ENCODE peak calls at places on chromosomes 2 and 18, in eight cellular contexts. O, X, H, Q, T, A, E and P are unnamed samples.

GRCh38 chr2:134491022-134491421 is 227.8 kb downstream of the TMEM163 start:
- DNase-seq in E (no peak), A (no peak), X (no peak), Q (no peak), T (no peak), O (no peak), H (no peak), P (no peak)

GRCh38 chr2:2735041-2735440 is 404.0 kb upstream of the MYT1L start:
- DNase-seq in E (no peak), T (no peak), X (no peak), A (no peak), O (no peak), Q (no peak), H (no peak), P (peak; percentile 39)

GRCh38 chr2:108614659-108615058 is 80.4 kb downstream of the LIMS1 start:
- DNase-seq in A (no peak), Q (no peak), X (no peak), E (no peak), T (no peak), O (no peak), H (no peak), P (no peak)

GRCh38 chr2:230416061-230416721 is at the start of gene SP100:
- DNase-seq in E (peak; percentile 82), A (peak; percentile 28), H (peak; percentile 83), X (peak; percentile 34), Q (peak; percentile 74), O (peak; percentile 85), T (no peak), P (peak; percentile 70)

GRCh38 chr2:226909131-226909530 is 73.3 kb downstream of the RHBDD1 start:
- DNase-seq in T (no peak), O (no peak), A (no peak), E (peak; percentile 29), X (no peak), Q (no peak), H (peak; percentile 50), P (no peak)

GRCh38 chr18:9474103-9474982 is 970 bp upstream of the RALBP1 start:
- DNase-seq in T (peak; percentile 29), E (peak; percentile 88), Q (peak; percentile 87), A (peak; percentile 72), O (peak; percentile 91), X (no peak), H (peak; percentile 73), P (no peak)

GRCh38 chr2:163341426-163341825 is 394.4 kb downstream of the FIGN start:
- DNase-seq in X (no peak), H (peak; percentile 35), T (no peak), A (no peak), E (peak; percentile 93), O (no peak), Q (peak; percentile 48), P (peak; percentile 89)

GRCh38 chr2:58466803-58467202 is 225.7 kb upstream of the FANCL start:
- DNase-seq in T (no peak), O (no peak), A (no peak), X (no peak), H (no peak), Q (no peak), E (no peak), P (no peak)

GRCh38 chr2:201223089-201224073 is 37.0 kb upstream of the CASP8 start:
- DNase-seq in E (no peak), T (no peak), X (no peak), O (no peak), H (no peak), A (no peak), Q (no peak), P (no peak)

GRCh38 chr18:23401400-23402347 is 51.4 kb upstream of the RIOK3 start:
- DNase-seq in E (peak; percentile 83), T (peak; percentile 67), Q (no peak), O (peak; percentile 51), A (no peak), X (no peak), H (peak; percentile 73), P (no peak)

GRCh38 chr2:181649436-181649979 is 7.4 kb downstream of the CERKL start:
- DNase-seq in H (no peak), A (no peak), T (no peak), Q (no peak), X (no peak), O (no peak), E (no peak), P (peak; percentile 68)

GRCh38 chr18:44904768-44905167 is 224.1 kb downstream of the SETBP1 start:
- DNase-seq in O (no peak), H (no peak), A (no peak), E (no peak), T (no peak), Q (no peak), X (no peak), P (no peak)

GRCh38 chr2:172552547-172553291 is 3.2 kb upstream of the PDK1 start:
- DNase-seq in X (peak; percentile 91), O (no peak), T (no peak), H (peak; percentile 96), A (no peak), Q (peak; percentile 56), E (peak; percentile 96), P (peak; percentile 77)

GRCh38 chr2:241237949-241238371 is 49.5 kb downstream of the ANO7 start:
- DNase-seq in X (no peak), T (no peak), E (no peak), H (no peak), A (no peak), O (no peak), Q (no peak), P (no peak)

GRCh38 chr2:105785095-105785847 is 40.6 kb downstream of the NCK2 start:
- DNase-seq in E (no peak), X (no peak), O (no peak), A (no peak), H (no peak), Q (no peak), T (no peak), P (no peak)

GRCh38 chr2:185255566-185255965 is 483.0 kb upstream of the FSIP2 start:
- DNase-seq in Q (peak; percentile 56), A (no peak), O (no peak), H (no peak), E (peak; percentile 25), T (no peak), X (no peak), P (peak; percentile 4)

GRCh38 chr2:229731916-229732315 is 17.6 kb upstream of the DNER start:
- DNase-seq in T (no peak), E (peak; percentile 27), X (no peak), Q (no peak), H (peak; percentile 17), O (no peak), A (no peak), P (no peak)

GRCh38 chr18:56139792-56140254 is 498.6 kb downstream of the TXNL1 start:
- DNase-seq in T (no peak), E (peak; percentile 96), A (no peak), X (no peak), H (peak; percentile 95), O (no peak), Q (no peak), P (no peak)

GRCh38 chr2:68384485-68385107 is 19.5 kb downstream of the PLEK start:
- DNase-seq in E (no peak), O (no peak), Q (no peak), T (no peak), A (no peak), H (no peak), X (no peak), P (peak; percentile 10)

GRCh38 chr2:36392854-36393253 is 37.3 kb downstream of the CRIM1 start:
- DNase-seq in X (no peak), T (peak; percentile 62), O (no peak), A (no peak), Q (no peak), E (no peak), H (no peak), P (no peak)

GRCh38 chr18:39453882-39454281 is 1888.3 kb upstream of the CELF4 start:
- DNase-seq in A (no peak), Q (no peak), E (peak; percentile 66), H (peak; percentile 65), T (no peak), X (no peak), O (no peak), P (peak; percentile 46)

GRCh38 chr18:48643262-48643661 is 104.4 kb downstream of the CTIF start:
- DNase-seq in Q (no peak), E (peak; percentile 48), X (no peak), T (no peak), O (no peak), H (peak; percentile 58), A (no peak), P (no peak)

GRCh38 chr2:46131-46470 is 204 bp downstream of the FAM110C start:
- DNase-seq in O (no peak), Q (no peak), E (no peak), X (no peak), H (no peak), A (no peak), T (peak; percentile 31), P (no peak)

DNA sequence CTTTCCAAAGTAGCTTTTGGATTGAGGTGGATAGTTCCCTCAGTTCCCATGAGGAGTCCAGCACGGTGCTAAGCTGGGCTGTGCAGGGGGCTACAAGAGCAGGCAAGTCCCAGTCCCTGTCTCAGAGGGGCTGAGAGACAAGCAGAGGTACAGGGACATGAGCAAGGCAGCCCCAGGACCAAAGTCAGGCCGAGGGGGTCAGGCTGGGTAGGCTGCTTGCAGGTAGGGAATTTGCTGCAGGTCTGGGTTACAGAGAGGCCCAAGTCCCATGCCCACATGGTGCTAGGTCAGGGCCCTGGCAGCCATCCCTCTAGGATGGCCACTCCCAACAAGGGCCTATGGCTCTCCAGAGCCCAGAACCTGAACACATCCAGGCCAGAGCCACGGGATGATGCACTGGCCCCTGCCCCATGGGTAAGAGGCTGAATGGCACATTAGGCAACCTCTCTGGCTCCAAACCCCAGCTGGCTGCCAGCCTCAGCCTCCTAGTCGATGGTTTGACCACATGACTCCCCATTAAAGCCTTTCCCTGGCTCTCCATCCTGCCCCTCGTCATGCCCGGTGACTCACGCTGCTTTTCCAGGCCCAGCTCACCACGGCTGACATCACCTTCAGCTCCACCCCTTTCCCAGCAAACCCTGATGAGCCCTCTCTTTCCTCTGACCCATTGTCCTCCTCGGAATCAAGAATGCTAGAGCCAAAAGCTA is 83.7 kb downstream of the SDC1 start:
- DNase-seq in Q (peak; percentile 93), X (peak; percentile 39), O (no peak), H (peak; percentile 96), A (peak; percentile 59), E (peak; percentile 96), T (peak; percentile 50), P (peak; percentile 95)
- H3K9ac ChIP-seq in Q (peak overlapping the region; percentile 47), X (no peak overlapping the region), O (no peak overlapping the region), H (no peak overlapping the region), A (peak overlapping the region; percentile 34), E (no peak overlapping the region), T (no peak overlapping the region), P (no peak overlapping the region)

GRCh38 chr18:76126327-76126726 is 368.7 kb downstream of the ZNF516 start:
- DNase-seq in Q (no peak), H (no peak), A (no peak), E (no peak), X (no peak), T (peak; percentile 60), O (no peak), P (no peak)
- TF ChIP-seq CTCF in Q (no peak), H (no peak), A (no peak), E (no peak), X (no peak), T (peak; percentile 64), O (no peak), P (peak; percentile 24)

GRCh38 chr2:27069961-27070618 is 1.4 kb downstream of the OST4 start:
- DNase-seq in T (no peak), E (no peak), X (no peak), A (no peak), H (no peak), O (no peak), Q (no peak), P (no peak)
- H3K9ac ChIP-seq in T (peak overlapping the region; percentile 85), E (no peak overlapping the region), X (peak overlapping the region; percentile 99), A (peak overlapping the region; percentile 89), H (peak overlapping the region; percentile 99), O (peak overlapping the region; percentile 97), Q (peak overlapping the region; percentile 96), P (peak overlapping the region; percentile 89)

GRCh38 chr2:17759805-17760204 is 5.9 kb downstream of the GEN1 start:
- DNase-seq in A (no peak), H (no peak), T (no peak), X (no peak), Q (no peak), O (no peak), E (no peak), P (no peak)
- TF ChIP-seq CTCF in A (no peak), H (no peak), T (no peak), X (no peak), Q (no peak), O (no peak), E (no peak), P (no peak)